ENCODE peak calls at places on chromosomes 13 and 19, in nine cellular contexts. Z, H, A, B, R, C, U, V and T are unnamed samples.

GRCh38 chr13:94198666-94199065 is 280.8 kb downstream of the DCT start:
- DNase-seq in V (no peak), Z (no peak), H (no peak), A (no peak), C (no peak), R (no peak), B (no peak), U (no peak), T (no peak)

GRCh38 chr13:28347456-28348371 is 147.2 kb downstream of the FLT1 start:
- DNase-seq in U (no peak), V (no peak), A (no peak), H (no peak), B (no peak), Z (no peak), C (no peak), R (no peak), T (no peak)

GRCh38 chr13:35470671-35471465 is 5.6 kb downstream of the MAB21L1 start:
- DNase-seq in B (peak), H (no peak), V (peak), Z (no peak), R (no peak), C (no peak), U (peak), A (no peak), T (no peak)

GRCh38 chr13:78604782-78605611 is 1.6 kb upstream of the POU4F1 start:
- DNase-seq in Z (no peak), U (peak), B (peak), A (no peak), H (no peak), C (no peak), R (no peak), V (no peak), T (no peak)

GRCh38 chr19:11624064-11624463 is 26.8 kb downstream of the ZNF627 start:
- DNase-seq in H (no peak), B (no peak), A (no peak), R (no peak), C (no peak), V (no peak), U (no peak), Z (no peak), T (no peak)

GRCh38 chr13:33125821-33126570 is 109.8 kb downstream of the KL start:
- DNase-seq in B (no peak), Z (no peak), A (peak), H (no peak), C (no peak), R (no peak), V (no peak), U (peak), T (no peak)

GRCh38 chr13:99176309-99177276 is 24.1 kb upstream of the UBAC2 start:
- DNase-seq in Z (no peak), A (no peak), V (peak), H (peak), R (peak), B (peak), C (peak), U (peak), T (peak)

GRCh38 chr13:43805681-43806128 is 18.9 kb upstream of the ENOX1 start:
- DNase-seq in C (no peak), U (no peak), Z (no peak), B (no peak), R (no peak), V (no peak), H (no peak), A (no peak), T (no peak)

GRCh38 chr19:46818812-46819211 is 30.4 kb upstream of the SLC1A5 start:
- DNase-seq in R (no peak), B (peak), C (no peak), V (no peak), Z (no peak), H (no peak), A (no peak), U (no peak), T (no peak)

GRCh38 chr13:106117035-106117434 is 418.4 kb downstream of the EFNB2 start:
- DNase-seq in U (no peak), V (no peak), Z (no peak), C (no peak), A (no peak), B (no peak), R (no peak), H (no peak), T (no peak)

GRCh38 chr19:2640563-2641331 is 61.7 kb downstream of the GNG7 start:
- DNase-seq in Z (no peak), V (no peak), C (no peak), A (no peak), B (no peak), R (no peak), H (no peak), U (no peak), T (no peak)

GRCh38 chr19:18496167-18496979 is 25.5 kb downstream of the ELL start:
- DNase-seq in B (no peak), U (no peak), V (no peak), A (no peak), C (peak), R (peak), H (peak), Z (no peak), T (peak)

GRCh38 chr13:113460064-113460555 is 6.8 kb upstream of the ADPRHL1 start:
- DNase-seq in H (no peak), C (no peak), B (no peak), R (no peak), A (no peak), V (no peak), Z (no peak), U (no peak), T (no peak)
- H3K27ac ChIP-seq in H (no peak), C (no peak), B (no peak), R (no peak), A (no peak), V (no peak), Z (no peak), U (no peak), T (no peak)

GRCh38 chr19:1113986-1114483 is 10.2 kb downstream of the GPX4 start:
- DNase-seq in B (no peak), U (no peak), V (no peak), A (no peak), H (no peak), R (no peak), Z (no peak), C (no peak), T (no peak)

GRCh38 chr19:1115646-1116420 is 12.0 kb downstream of the GPX4 start:
- DNase-seq in B (no peak), A (no peak), H (no peak), R (no peak), C (no peak), U (no peak), V (no peak), Z (no peak), T (no peak)

GRCh38 chr19:1111641-1112253 is 8.0 kb downstream of the GPX4 start:
- DNase-seq in U (no peak), V (no peak), A (no peak), H (no peak), C (no peak), R (no peak), Z (no peak), B (no peak), T (no peak)

GRCh38 chr19:1112254-1113208 is 8.7 kb downstream of the GPX4 start:
- DNase-seq in R (peak), C (no peak), V (no peak), U (peak), H (no peak), Z (no peak), B (no peak), A (no peak), T (no peak)

DNA sequence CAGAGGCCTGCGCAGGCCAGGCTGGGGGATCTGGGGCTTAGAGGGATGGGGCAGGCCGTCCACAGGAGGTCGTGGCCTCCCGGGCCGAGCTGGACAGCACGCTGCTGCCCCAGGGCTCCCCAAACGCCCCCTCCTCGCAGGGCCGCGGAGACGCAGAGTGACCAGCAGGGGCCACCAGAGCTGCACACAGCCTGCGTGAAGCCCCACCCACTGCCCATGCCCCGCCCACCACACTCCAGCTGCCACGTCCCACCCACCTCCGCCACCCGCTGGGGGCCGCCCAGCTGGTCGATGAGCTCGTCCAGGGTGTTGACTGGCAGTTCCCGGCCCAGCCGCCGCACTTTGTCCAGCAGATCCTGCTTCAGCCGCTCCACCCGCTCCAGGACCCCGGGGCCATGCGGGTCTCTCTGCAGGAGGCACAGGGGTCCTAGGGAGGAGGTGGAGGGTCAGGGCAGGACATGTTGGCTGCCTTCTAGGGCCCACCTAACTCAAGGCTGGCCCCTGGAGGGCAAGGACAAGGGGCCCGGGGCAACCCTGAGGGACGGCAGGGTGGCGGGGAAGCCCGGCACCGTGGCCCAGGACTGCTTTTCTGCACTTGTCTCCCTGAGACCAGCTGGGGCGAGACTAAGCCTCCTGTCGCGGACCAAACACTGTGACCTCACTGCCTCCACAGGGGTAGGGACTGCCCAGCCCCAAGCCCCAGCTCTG is 9.6 kb downstream of the GPX4 start:
- DNase-seq in C (peak), A (peak), R (peak), V (peak), Z (peak), H (peak), U (peak), B (peak), T (peak)
- H3K27ac ChIP-seq in C (peak), A (peak), R (peak), V (peak), Z (peak), H (peak), U (peak), B (peak), T (no peak)

DNA sequence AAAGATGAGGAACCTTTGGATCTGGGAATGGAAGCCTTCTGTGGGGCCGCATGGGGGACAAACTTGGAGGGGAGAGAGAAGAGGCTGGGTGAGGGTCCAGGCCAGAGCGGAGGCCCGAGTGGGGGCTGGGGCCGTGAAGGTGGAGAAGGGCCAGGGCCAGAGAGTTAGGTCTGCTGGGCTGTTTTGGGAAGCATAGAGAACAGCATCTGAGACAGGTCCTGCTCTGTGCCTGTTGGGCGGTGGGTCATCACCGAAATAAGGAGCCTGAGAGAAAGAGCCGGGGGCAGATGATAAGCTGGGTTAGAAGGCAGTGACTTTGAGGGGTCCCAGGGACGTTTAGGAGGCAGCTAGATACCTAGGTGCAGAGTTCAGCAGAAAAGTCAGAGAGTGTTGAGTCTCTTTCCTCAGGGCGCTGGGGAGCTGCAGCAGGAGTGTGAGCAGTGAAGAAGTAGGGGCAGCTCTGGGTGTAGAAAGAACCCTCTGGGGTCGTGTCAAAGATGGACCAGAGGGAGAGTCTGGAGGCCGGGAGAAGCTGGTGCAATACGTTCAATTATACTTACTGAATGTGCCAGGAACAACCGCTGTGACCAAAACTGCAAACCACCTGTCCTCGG is 2.7 kb downstream of the SPACA6 start:
- DNase-seq in Z (no peak), H (no peak), C (no peak), A (no peak), R (peak), B (no peak), V (no peak), U (no peak), T (no peak)
- H3K27ac ChIP-seq in Z (no peak), H (no peak), C (no peak), A (no peak), R (no peak), B (no peak), V (no peak), U (no peak), T (no peak)

GRCh38 chr19:16722591-16722990 is 2.9 kb downstream of the NWD1 start:
- DNase-seq in U (no peak), A (no peak), R (no peak), Z (no peak), C (no peak), H (no peak), V (no peak), B (no peak), T (no peak)

DNA sequence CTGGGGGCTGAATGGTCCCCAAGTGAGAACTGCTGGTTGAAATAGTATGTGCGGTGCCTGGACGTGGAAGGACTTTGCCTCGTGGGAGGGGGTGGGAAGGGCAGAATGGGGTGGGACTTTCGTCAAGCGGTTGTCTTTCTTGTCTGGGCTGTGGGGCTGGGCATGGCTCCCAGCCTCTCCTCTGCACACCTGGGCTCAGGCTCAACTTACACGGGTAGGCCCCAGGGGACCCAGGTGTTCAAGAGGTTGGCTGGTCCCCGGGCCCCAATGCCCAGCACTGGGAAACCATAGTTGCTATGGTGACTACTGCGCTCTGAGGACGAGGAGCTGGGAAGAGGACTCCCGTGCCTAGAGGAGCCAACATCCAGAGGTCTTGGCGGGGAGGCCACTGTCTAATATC is 7.3 kb downstream of the NWD1 start:
- DNase-seq in Z (no peak), A (no peak), R (no peak), U (no peak), C (no peak), H (no peak), B (no peak), V (no peak), T (no peak)
- H3K27ac ChIP-seq in Z (no peak), A (no peak), R (no peak), U (no peak), C (no peak), H (no peak), B (no peak), V (no peak), T (no peak)

GRCh38 chr19:49407482-49408015 is 15.7 kb downstream of the PTH2 start:
- DNase-seq in R (no peak), V (no peak), B (no peak), U (no peak), C (no peak), Z (no peak), H (no peak), A (no peak), T (no peak)

GRCh38 chr19:49408816-49409440 is 14.3 kb downstream of the PTH2 start:
- DNase-seq in C (no peak), U (no peak), V (no peak), R (no peak), Z (no peak), H (no peak), B (no peak), A (no peak), T (no peak)

GRCh38 chr19:49411681-49412321 is 11.4 kb downstream of the PTH2 start:
- DNase-seq in B (no peak), Z (no peak), U (no peak), C (no peak), R (no peak), V (no peak), H (no peak), A (no peak), T (no peak)

GRCh38 chr19:49407079-49407478 is 16.2 kb downstream of the PTH2 start:
- DNase-seq in U (no peak), V (no peak), R (no peak), B (no peak), C (no peak), H (no peak), A (no peak), Z (no peak), T (no peak)

GRCh38 chr19:49409441-49410029 is 13.7 kb downstream of the PTH2 start:
- DNase-seq in Z (no peak), C (peak), R (no peak), B (no peak), A (no peak), U (no peak), V (no peak), H (no peak), T (no peak)
- H3K27ac ChIP-seq in Z (no peak), C (peak), R (no peak), B (no peak), A (no peak), U (no peak), V (no peak), H (peak), T (no peak)

DNA sequence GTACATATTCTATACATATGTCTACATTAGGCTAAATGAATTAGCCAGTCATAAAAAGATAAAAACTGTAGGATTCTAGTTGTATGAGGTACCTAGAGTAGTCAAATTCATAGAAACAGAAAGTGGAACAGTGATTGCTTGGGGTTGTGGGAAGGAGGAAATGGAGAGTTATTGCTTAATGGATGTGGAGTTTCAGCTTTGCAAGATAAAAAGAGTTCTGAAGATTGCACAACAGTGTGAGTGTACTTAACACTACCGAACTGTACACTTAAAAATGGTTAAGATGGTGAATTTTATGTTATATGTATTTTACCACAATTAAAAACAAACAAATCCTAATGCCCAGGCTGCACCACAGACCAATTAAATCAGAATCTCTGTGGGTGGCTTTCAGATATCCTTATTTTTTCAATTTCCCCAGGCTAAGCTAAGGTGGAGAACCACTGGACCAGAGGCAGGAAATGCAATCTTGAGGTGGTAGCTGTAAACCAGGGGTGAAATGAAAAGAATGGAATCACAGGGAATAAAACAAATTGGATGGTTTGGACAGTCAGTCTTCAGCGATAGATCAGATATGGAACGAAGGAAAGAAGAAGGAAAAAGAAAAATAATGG is 215.2 kb downstream of the KCNRG start:
- DNase-seq in Z (no peak), U (no peak), A (no peak), B (no peak), V (no peak), R (no peak), C (no peak), H (no peak), T (no peak)
- H3K27ac ChIP-seq in Z (no peak), U (no peak), A (no peak), B (no peak), V (no peak), R (no peak), C (no peak), H (no peak), T (no peak)

GRCh38 chr13:29621841-29622240 is 26.4 kb upstream of the SLC7A1 start:
- DNase-seq in Z (no peak), R (no peak), A (no peak), H (no peak), V (no peak), B (no peak), C (no peak), U (no peak), T (no peak)

GRCh38 chr13:29624997-29625396 is 29.5 kb upstream of the SLC7A1 start:
- DNase-seq in R (no peak), C (no peak), V (no peak), A (no peak), B (no peak), U (no peak), Z (no peak), H (no peak), T (no peak)

GRCh38 chr13:29621401-29621800 is 25.9 kb upstream of the SLC7A1 start:
- DNase-seq in U (no peak), Z (no peak), V (no peak), C (no peak), B (no peak), H (no peak), A (no peak), R (no peak), T (no peak)

DNA sequence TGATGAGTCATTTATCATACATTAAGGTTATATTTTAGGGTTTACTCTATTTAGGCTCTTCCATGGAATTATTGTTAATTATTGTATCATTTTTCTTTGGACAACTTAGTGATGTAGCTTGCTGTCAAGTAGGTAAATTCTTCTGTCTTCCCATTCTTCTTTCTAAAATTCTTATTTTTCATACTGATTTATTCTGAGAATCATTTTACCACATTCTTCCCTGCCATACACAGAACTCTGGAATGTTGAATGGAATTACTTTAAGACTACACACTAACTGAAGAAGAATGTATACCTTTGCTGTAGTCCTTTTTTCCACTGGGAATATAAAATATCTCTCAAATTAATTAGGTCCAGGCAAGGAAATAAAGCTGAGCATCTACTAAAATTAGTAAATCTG is 24.5 kb upstream of the SLC7A1 start:
- DNase-seq in B (no peak), H (no peak), Z (no peak), R (no peak), A (no peak), C (no peak), V (no peak), U (no peak), T (no peak)
- H3K27ac ChIP-seq in B (no peak), H (no peak), Z (no peak), R (no peak), A (no peak), C (no peak), V (no peak), U (no peak), T (no peak)